ENCODE peak calls at places on chromosomes 16 and 17, in seven cellular contexts. K is fibroblast of mammary gland, C is endothelial cell, H is D721Med, O is lung, I is left lung, G is cardiac fibroblast. R is an unnamed sample.

GRCh38 chr17:76063880-76064546 is 8.3 kb downstream of the SRP68 start:
- DNase-seq in K (no peak), C (no peak), H (no peak), O (no peak), I (no peak), G (no peak), R (no peak)

GRCh38 chr17:14923981-14924380 is 341.1 kb downstream of the PMP22 start:
- DNase-seq in K (peak; percentile 87), C (no peak), H (no peak), O (no peak), I (no peak), G (peak; percentile 85), R (no peak)

GRCh38 chr16:78444-79145 is 570 bp downstream of the MPG start:
- DNase-seq in K (peak; percentile 73), C (peak; percentile 38), H (no peak), O (no peak), I (no peak), G (peak; percentile 60), R (no peak)

GRCh38 chr16:79599256-79599836 is 1.2 kb downstream of the MAF start:
- DNase-seq in K (no peak), C (peak; percentile 39), H (no peak), O (no peak), I (no peak), G (peak; percentile 36), R (no peak)

GRCh38 chr17:63775420-63775819 is 1.4 kb downstream of the DDX42 start:
- DNase-seq in K (no peak), C (no peak), H (no peak), O (no peak), I (no peak), G (peak; percentile 11), R (no peak)

GRCh38 chr16:22425036-22425801 is 50.8 kb upstream of the CDR2 start:
- DNase-seq in K (peak; percentile 82), C (no peak), H (no peak), O (no peak), I (no peak), G (peak; percentile 40), R (peak; percentile 36)

GRCh38 chr16:84498859-84499620 is 5.4 kb downstream of the MEAK7 start:
- DNase-seq in K (no peak), C (no peak), H (no peak), O (no peak), I (no peak), G (no peak), R (peak; percentile 71)

GRCh38 chr16:75614247-75614897 is 8.7 kb downstream of the ADAT1 start:
- DNase-seq in K (peak; percentile 79), C (no peak), H (no peak), O (no peak), I (no peak), G (peak; percentile 73), R (peak; percentile 2)

GRCh38 chr17:74757931-74758845 is 9.8 kb downstream of the NHERF1 start:
- DNase-seq in K (no peak), C (no peak), H (no peak), O (no peak), I (no peak), G (peak; percentile 53), R (no peak)

GRCh38 chr17:44898768-44899073 is 524 bp downstream of the EFTUD2 start:
- DNase-seq in K (peak; percentile 57), C (no peak), H (no peak), O (no peak), I (peak; percentile 56), G (no peak), R (no peak)

GRCh38 chr16:4011225-4011939 is 104.9 kb downstream of the ADCY9 start:
- DNase-seq in K (no peak), C (peak; percentile 38), H (no peak), O (no peak), I (no peak), G (no peak), R (no peak)

GRCh38 chr17:72931635-72932034 is 160.9 kb downstream of the SLC39A11 start:
- DNase-seq in K (no peak), C (no peak), H (no peak), O (no peak), I (no peak), G (no peak), R (no peak)

GRCh38 chr16:54291981-54292487 is 5.4 kb upstream of the IRX3 start:
- DNase-seq in K (no peak), C (no peak), H (no peak), O (no peak), I (no peak), G (peak; percentile 23), R (no peak)

GRCh38 chr17:67602974-67603373 is 114.8 kb upstream of the NOL11 start:
- DNase-seq in K (peak; percentile 65), C (peak; percentile 42), H (peak; percentile 48), O (no peak), I (no peak), G (peak; percentile 59), R (peak; percentile 65)

GRCh38 chr16:87390641-87391323 is 1.4 kb upstream of the MAP1LC3B start:
- DNase-seq in K (no peak), C (no peak), H (no peak), O (no peak), I (no peak), G (no peak), R (no peak)

GRCh38 chr16:87391324-87391949 is 699 bp upstream of the MAP1LC3B start:
- DNase-seq in K (peak; percentile 37), C (peak; percentile 33), H (no peak), O (peak; percentile 74), I (peak; percentile 81), G (peak; percentile 35), R (peak; percentile 67)

GRCh38 chr16:87393680-87394055 is 1.5 kb downstream of the MAP1LC3B start:
- DNase-seq in K (no peak), C (no peak), H (no peak), O (no peak), I (no peak), G (no peak), R (peak; percentile 74)

GRCh38 chr16:87392823-87393679 is 915 bp downstream of the MAP1LC3B start:
- DNase-seq in K (peak; percentile 56), C (peak; percentile 53), H (no peak), O (peak; percentile 57), I (peak; percentile 65), G (peak; percentile 55), R (peak; percentile 53)

GRCh38 chr16:87391950-87392822 is at the start of gene MAP1LC3B:
- DNase-seq in K (peak; percentile 93), C (peak; percentile 99), H (peak; percentile 71), O (peak; percentile 96), I (peak; percentile 96), G (peak; percentile 96), R (peak; percentile 99)
- TF ChIP-seq CTCF in K (no peak), C (no peak), H (no peak), O (no peak), I (no peak), G (no peak), R (no peak)

GRCh38 chr16:57938936-57939871 is 31.7 kb downstream of the CNGB1 start:
- DNase-seq in K (peak; percentile 66), C (no peak), H (no peak), O (peak; percentile 79), I (peak; percentile 84), G (peak; percentile 61), R (peak; percentile 93)
- TF ChIP-seq CTCF in K (no peak), C (no peak), H (peak; percentile 5), O (no peak), I (no peak), G (peak; percentile 21), R (no peak)

GRCh38 chr16:50816901-50817555 is 75.1 kb downstream of the CYLD start:
- DNase-seq in K (no peak), C (no peak), H (no peak), O (no peak), I (no peak), G (no peak), R (no peak)
- TF ChIP-seq CTCF in K (no peak), C (no peak), H (no peak), O (no peak), I (no peak), G (no peak), R (no peak)

DNA sequence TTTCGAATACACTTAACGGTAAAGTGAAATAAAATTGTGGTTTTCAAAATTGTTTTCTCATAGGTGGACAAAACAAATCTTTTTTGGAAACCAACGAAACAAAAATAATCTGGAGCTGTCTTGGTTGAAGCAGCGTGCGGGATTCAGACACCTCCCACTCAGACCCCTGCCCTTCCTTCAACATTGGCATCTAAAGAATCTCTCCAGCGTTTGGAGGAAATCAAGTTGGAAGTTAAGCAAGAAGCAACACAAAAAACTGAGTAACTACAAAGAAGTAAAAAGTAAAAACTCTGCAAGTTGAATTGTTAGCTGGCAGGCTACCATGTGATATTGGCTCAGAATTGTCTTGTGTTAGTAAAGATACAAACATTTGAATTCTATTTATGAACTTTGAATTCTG is 360.9 kb upstream of the PMFBP1 start:
- DNase-seq in K (no peak), C (no peak), H (no peak), O (no peak), I (no peak), G (no peak), R (no peak)
- TF ChIP-seq CTCF in K (no peak), C (no peak), H (no peak), O (no peak), I (no peak), G (no peak), R (no peak)

GRCh38 chr17:81809556-81809998 is 5.6 kb downstream of the GCGR start:
- DNase-seq in K (no peak), C (no peak), H (no peak), O (no peak), I (no peak), G (no peak), R (no peak)

GRCh38 chr17:81810476-81810875 is 6.5 kb downstream of the GCGR start:
- DNase-seq in K (no peak), C (no peak), H (no peak), O (no peak), I (no peak), G (no peak), R (no peak)

GRCh38 chr17:81807839-81808238 is 3.9 kb downstream of the GCGR start:
- DNase-seq in K (no peak), C (no peak), H (no peak), O (no peak), I (no peak), G (no peak), R (no peak)

GRCh38 chr17:81807210-81807719 is 3.3 kb downstream of the GCGR start:
- DNase-seq in K (no peak), C (no peak), H (no peak), O (no peak), I (no peak), G (no peak), R (no peak)

DNA sequence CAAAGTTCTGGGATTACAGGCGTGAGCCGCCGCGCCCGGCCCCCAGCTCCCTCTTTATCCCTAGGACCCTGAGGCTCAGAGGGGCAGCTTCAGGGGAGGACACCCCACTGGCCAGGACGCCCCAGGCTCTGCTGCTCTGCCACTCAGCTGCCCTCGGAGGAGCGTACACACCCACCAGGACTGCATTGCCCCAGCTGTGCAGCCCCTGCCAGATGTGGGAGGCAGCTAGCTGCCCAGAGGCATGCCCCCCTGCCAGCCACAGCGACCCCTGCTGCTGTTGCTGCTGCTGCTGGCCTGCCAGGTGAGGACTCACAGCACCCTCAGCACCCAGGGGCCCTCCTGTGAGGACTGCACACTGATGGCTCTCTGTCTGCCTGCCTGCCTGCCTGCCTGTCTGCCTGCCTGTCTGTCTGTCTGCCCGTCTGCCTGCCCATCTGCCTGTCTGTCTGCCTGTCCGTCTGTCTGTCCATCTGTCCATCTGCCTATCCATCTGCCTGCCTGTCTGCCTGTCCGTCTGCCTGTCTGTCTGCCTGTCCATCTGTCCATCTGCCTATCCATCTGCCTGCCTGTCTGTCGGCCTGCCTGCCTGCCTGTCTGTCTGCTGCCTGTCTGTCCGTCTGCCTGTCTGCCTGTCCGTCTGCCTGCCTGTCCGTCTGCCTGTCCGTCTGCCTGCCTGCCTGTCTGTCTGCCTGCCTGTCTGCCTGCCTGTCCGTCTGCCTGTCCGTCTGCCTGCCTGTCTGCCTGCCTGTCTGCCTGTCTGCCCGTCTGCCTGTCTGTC is 5.0 kb downstream of the GCGR start:
- DNase-seq in K (no peak), C (no peak), H (no peak), O (no peak), I (no peak), G (no peak), R (no peak)
- TF ChIP-seq CTCF in K (no peak), C (no peak), H (no peak), O (no peak), I (no peak), G (no peak), R (no peak)

R was measured in lower leg skin.